ENCODE peak calls at places on chromosomes 7 and 10, in seven cellular contexts. Y is HepG2, T is WTC11, K is A549, Z is HCT116, M is NB4, D is SK-N-SH. V is an unnamed sample.
A peak's percentile ranks its signal among the peaks of the same experiment; 100 is the strongest.

GRCh38 chr10:84715911-84716310 is 387.5 kb downstream of the CCSER2 start:
- DNase-seq in D (peak; percentile 73), Y (peak; percentile 41), M (peak; percentile 61), Z (peak; percentile 31), K (peak; percentile 63), T (peak; percentile 69), V (peak; percentile 33)

GRCh38 chr7:127745445-127745844 is 93.5 kb downstream of the SND1 start:
- DNase-seq in Y (no peak), D (no peak), K (no peak), T (no peak), Z (no peak), M (no peak), V (no peak)

GRCh38 chr10:65194555-65194954 is 1673.4 kb downstream of the REEP3 start:
- DNase-seq in D (no peak), K (no peak), Z (no peak), T (no peak), M (no peak), Y (no peak), V (no peak)

GRCh38 chr10:116792772-116793171 is 50.4 kb upstream of the HSPA12A start:
- DNase-seq in Z (no peak), T (no peak), Y (no peak), M (no peak), D (no peak), K (no peak), V (no peak)

GRCh38 chr7:24119852-24120251 is 164.1 kb upstream of the NPY start:
- DNase-seq in T (no peak), M (no peak), D (no peak), Z (no peak), Y (no peak), K (no peak), V (no peak)

GRCh38 chr10:114283091-114283490 is 44.0 kb downstream of the VWA2 start:
- DNase-seq in T (no peak), K (no peak), M (no peak), Z (no peak), D (no peak), Y (no peak), V (no peak)

GRCh38 chr7:96691692-96692091 is 18.0 kb downstream of the SEM1 start:
- DNase-seq in D (no peak), K (no peak), T (no peak), M (no peak), Z (no peak), Y (no peak), V (no peak)

GRCh38 chr10:1542941-1543340 is 194.4 kb downstream of the ADARB2 start:
- DNase-seq in Y (no peak), T (peak; percentile 4), M (no peak), K (no peak), Z (no peak), D (no peak), V (no peak)

GRCh38 chr10:121187375-121187774 is 336.2 kb downstream of the WDR11 start:
- DNase-seq in M (no peak), D (no peak), Y (no peak), K (no peak), T (no peak), Z (no peak), V (no peak)

GRCh38 chr7:44184221-44184873 is 4.9 kb downstream of the GCK start:
- DNase-seq in Z (peak; percentile 78), T (no peak), M (no peak), Y (no peak), D (no peak), K (peak; percentile 73), V (peak; percentile 34)

GRCh38 chr7:32062150-32062549 is 8.1 kb downstream of the PDE1C start:
- DNase-seq in T (peak; percentile 85), D (peak; percentile 59), M (peak; percentile 52), Z (peak; percentile 23), Y (peak; percentile 16), K (peak; percentile 78), V (peak; percentile 48)

GRCh38 chr10:28077889-28078288 is 79.0 kb upstream of the ODAD2 start:
- DNase-seq in D (no peak), Z (peak; percentile 53), M (no peak), T (no peak), K (no peak), Y (no peak), V (no peak)

GRCh38 chr7:5636446-5636835 is 145.0 kb downstream of the RNF216 start:
- DNase-seq in M (no peak), K (no peak), Z (no peak), Y (peak; percentile 32), T (no peak), D (no peak), V (peak; percentile 51)

GRCh38 chr10:110865184-110865803 is 6.4 kb upstream of the PDCD4 start:
- DNase-seq in K (peak; percentile 71), Z (no peak), T (no peak), Y (no peak), M (no peak), D (no peak), V (no peak)

GRCh38 chr7:25982684-25983083 is 169.3 kb upstream of the NFE2L3 start:
- DNase-seq in T (no peak), M (no peak), D (no peak), Y (no peak), K (no peak), Z (no peak), V (no peak)

GRCh38 chr7:31340603-31341002 is at the start of gene NEUROD6:
- DNase-seq in D (no peak), M (no peak), Y (no peak), K (no peak), Z (no peak), T (no peak), V (no peak)

GRCh38 chr7:32034052-32034451 is 36.2 kb downstream of the PDE1C start:
- DNase-seq in T (no peak), M (no peak), K (no peak), Z (no peak), Y (no peak), D (no peak), V (no peak)

GRCh38 chr10:32049113-32049512 is 7.1 kb downstream of the KIF5B start:
- DNase-seq in Z (no peak), D (no peak), Y (no peak), K (no peak), M (no peak), T (no peak), V (no peak)

GRCh38 chr7:7014827-7015610 is 167.3 kb upstream of the C1GALT1 start:
- DNase-seq in M (no peak), K (no peak), Y (no peak), T (no peak), Z (no peak), D (peak; percentile 54), V (no peak)

GRCh38 chr10:93471110-93471651 is 11.0 kb downstream of the MYOF start:
- DNase-seq in Z (peak; percentile 95), T (no peak), M (peak; percentile 63), K (peak; percentile 96), Y (peak; percentile 59), D (no peak), V (peak; percentile 97)

GRCh38 chr7:107813524-107813923 is 10.5 kb upstream of the SLC26A3 start:
- DNase-seq in Y (no peak), K (no peak), M (no peak), D (no peak), Z (no peak), T (no peak), V (no peak)

GRCh38 chr7:4996696-4997222 is 37.8 kb upstream of the MMD2 start:
- DNase-seq in D (no peak), Z (no peak), M (no peak), T (no peak), Y (no peak), K (no peak), V (no peak)

GRCh38 chr10:101394522-101395133 is 40.7 kb downstream of the BTRC start:
- DNase-seq in M (no peak), T (no peak), D (no peak), Z (no peak), K (no peak), Y (no peak), V (no peak)

GRCh38 chr10:63084690-63085377 is 48.3 kb upstream of the NRBF2 start:
- DNase-seq in Y (no peak), K (no peak), D (no peak), T (no peak), M (no peak), Z (no peak), V (no peak)

GRCh38 chr10:63083904-63084689 is 49.0 kb upstream of the NRBF2 start:
- DNase-seq in M (peak; percentile 88), Y (peak; percentile 62), D (peak; percentile 56), T (peak; percentile 28), K (peak; percentile 75), Z (peak; percentile 71), V (peak; percentile 67)
- TF ChIP-seq MAX in M (peak; percentile 39), Y (no peak), D (no peak), T (no peak), K (no peak), Z (no peak), V (no peak)

DNA sequence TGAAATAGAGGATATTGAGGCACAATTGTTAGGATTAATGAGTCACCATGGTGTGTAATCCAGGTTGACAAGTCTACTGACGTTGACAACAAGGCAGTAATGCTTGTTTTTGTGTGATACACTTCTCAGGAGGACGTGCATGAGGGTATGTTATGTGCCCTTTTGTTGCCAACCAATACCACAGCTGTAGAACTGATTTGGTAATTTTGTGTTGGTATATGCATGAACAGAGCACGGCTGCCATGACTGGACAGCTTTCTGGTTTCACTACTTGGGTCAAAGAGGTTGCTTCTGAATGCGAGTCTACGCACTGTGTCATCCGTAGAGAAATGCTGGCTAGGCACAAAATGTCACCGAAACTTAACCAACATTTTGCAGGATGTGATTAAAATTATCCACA is 32.9 kb downstream of the PHTF2 start:
- DNase-seq in D (no peak), Y (no peak), K (no peak), T (no peak), Z (no peak), M (no peak), V (no peak)
- TF ChIP-seq MAX in D (no peak), Y (no peak), K (no peak), T (no peak), Z (no peak), M (no peak), V (no peak)

DNA sequence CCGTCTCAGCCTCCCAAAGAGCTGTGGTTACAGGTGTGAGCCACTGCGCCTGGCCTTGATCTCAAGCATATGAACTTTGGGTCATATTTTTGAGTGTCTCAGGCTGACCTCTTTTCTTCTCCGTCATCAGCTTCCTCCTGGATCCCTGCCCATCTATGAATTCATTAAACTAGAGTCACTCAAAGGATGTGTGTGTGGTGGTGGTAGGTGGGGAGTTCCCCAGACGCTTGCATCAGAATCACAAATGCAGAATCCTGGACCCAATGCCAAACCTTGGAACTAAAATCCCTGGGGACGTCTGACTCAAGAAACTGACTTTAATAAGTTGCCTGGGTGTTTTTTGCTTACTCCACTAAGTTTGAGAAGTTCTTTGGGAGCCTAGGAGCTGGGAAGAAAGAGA is 6.7 kb upstream of the CREB5 start:
- DNase-seq in D (no peak), K (peak; percentile 48), Z (no peak), T (no peak), Y (no peak), M (no peak), V (peak; percentile 56)
- TF ChIP-seq MAX in D (no peak), K (no peak), Z (no peak), T (no peak), Y (no peak), M (no peak), V (no peak)

DNA sequence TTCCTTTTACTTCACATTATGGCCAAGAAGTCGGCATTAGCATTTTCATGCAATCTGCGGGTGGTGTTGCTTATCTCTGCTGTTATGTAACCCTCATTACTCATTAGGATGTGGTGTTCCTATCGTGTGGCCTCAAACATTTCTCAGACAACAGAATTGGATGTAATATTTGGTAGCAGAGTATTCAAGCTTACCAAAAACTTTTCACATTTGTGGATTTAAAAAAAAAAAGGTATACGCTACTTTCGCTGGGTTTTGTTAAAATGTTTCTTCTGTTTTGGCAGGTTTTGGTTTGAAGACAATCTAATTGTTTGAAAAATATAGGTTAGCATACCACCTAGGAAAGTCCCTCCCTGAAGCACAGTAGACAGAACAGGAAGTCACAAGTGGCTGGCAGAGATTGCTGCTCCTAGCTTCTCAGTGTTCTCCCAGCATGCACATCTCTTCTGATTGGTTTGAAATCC is 128.8 kb downstream of the GATA3 start:
- DNase-seq in M (peak; percentile 36), D (no peak), Z (no peak), T (no peak), K (no peak), Y (no peak), V (no peak)
- TF ChIP-seq MAX in M (no peak), D (no peak), Z (no peak), T (no peak), K (no peak), Y (no peak), V (no peak)